ENCODE peak calls at places on chromosomes 13 and 19, in ten cellular contexts. One of them, this sample, is unnamed.

GRCh38 chr19:2305974-2306806 is 1.8 kb downstream of the LINGO3 start:
- DNase-seq in HFF-Myc: no peak
- DNase-seq in mammary epithelial cell: no peak
- DNase-seq in mesothelial cell of epicardium: no peak
- DNase-seq in GM13977: no peak
- DNase-seq in glutamatergic neuron: no peak
- DNase-seq in foreskin fibroblast: no peak
- DNase-seq in keratinocyte: no peak
- DNase-seq in sigmoid colon: no peak
- DNase-seq in lower leg skin: no peak
- DNase-seq in this sample: no peak

GRCh38 chr13:109369357-109370052 is 416.9 kb downstream of the IRS2 start:
- DNase-seq in mesothelial cell of epicardium: no peak
- DNase-seq in sigmoid colon: no peak
- DNase-seq in HFF-Myc: no peak
- DNase-seq in lower leg skin: no peak
- DNase-seq in glutamatergic neuron: no peak
- DNase-seq in mammary epithelial cell: no peak
- DNase-seq in foreskin fibroblast: no peak
- DNase-seq in GM13977: no peak
- DNase-seq in keratinocyte: no peak
- DNase-seq in this sample: no peak

GRCh38 chr13:109816112-109816978 is 30.0 kb upstream of the IRS2 start:
- DNase-seq in mammary epithelial cell: peak; percentile 46
- DNase-seq in HFF-Myc: peak; percentile 30
- DNase-seq in GM13977: no peak
- DNase-seq in sigmoid colon: no peak
- DNase-seq in keratinocyte: peak; percentile 13
- DNase-seq in foreskin fibroblast: peak; percentile 44
- DNase-seq in glutamatergic neuron: no peak
- DNase-seq in mesothelial cell of epicardium: no peak
- DNase-seq in lower leg skin: no peak
- DNase-seq in this sample: no peak

GRCh38 chr19:46081928-46082727 is 41.3 kb upstream of the IGFL4 start:
- DNase-seq in lower leg skin: no peak
- DNase-seq in keratinocyte: no peak
- DNase-seq in glutamatergic neuron: no peak
- DNase-seq in mesothelial cell of epicardium: peak; percentile 58
- DNase-seq in mammary epithelial cell: peak; percentile 61
- DNase-seq in sigmoid colon: no peak
- DNase-seq in HFF-Myc: no peak
- DNase-seq in foreskin fibroblast: peak; percentile 76
- DNase-seq in GM13977: peak; percentile 63
- DNase-seq in this sample: no peak

GRCh38 chr13:107574517-107575215 is 640.7 kb downstream of the LIG4 start:
- DNase-seq in sigmoid colon: no peak
- DNase-seq in foreskin fibroblast: no peak
- DNase-seq in keratinocyte: no peak
- DNase-seq in glutamatergic neuron: no peak
- DNase-seq in mammary epithelial cell: no peak
- DNase-seq in lower leg skin: no peak
- DNase-seq in mesothelial cell of epicardium: no peak
- DNase-seq in GM13977: no peak
- DNase-seq in HFF-Myc: no peak
- DNase-seq in this sample: no peak

GRCh38 chr19:47047931-47048399 is 459 bp downstream of the TMEM160 start:
- DNase-seq in foreskin fibroblast: peak; percentile 96
- DNase-seq in HFF-Myc: peak; percentile 80
- DNase-seq in GM13977: peak; percentile 97
- DNase-seq in keratinocyte: peak; percentile 55
- DNase-seq in sigmoid colon: peak; percentile 93
- DNase-seq in mammary epithelial cell: peak; percentile 83
- DNase-seq in glutamatergic neuron: peak; percentile 90
- DNase-seq in lower leg skin: peak; percentile 94
- DNase-seq in mesothelial cell of epicardium: peak; percentile 81
- DNase-seq in this sample: no peak

GRCh38 chr19:18894254-18895037 is 1.5 kb downstream of the CERS1 start:
- DNase-seq in glutamatergic neuron: peak; percentile 83
- DNase-seq in sigmoid colon: no peak
- DNase-seq in foreskin fibroblast: peak; percentile 53
- DNase-seq in lower leg skin: no peak
- DNase-seq in HFF-Myc: no peak
- DNase-seq in mesothelial cell of epicardium: no peak
- DNase-seq in GM13977: peak; percentile 66
- DNase-seq in keratinocyte: no peak
- DNase-seq in mammary epithelial cell: no peak
- DNase-seq in this sample: no peak

GRCh38 chr19:33903489-33903850 is 106.8 kb downstream of the KCTD15 start:
- DNase-seq in glutamatergic neuron: no peak
- DNase-seq in keratinocyte: no peak
- DNase-seq in HFF-Myc: no peak
- DNase-seq in mammary epithelial cell: no peak
- DNase-seq in sigmoid colon: no peak
- DNase-seq in GM13977: no peak
- DNase-seq in foreskin fibroblast: no peak
- DNase-seq in lower leg skin: no peak
- DNase-seq in mesothelial cell of epicardium: no peak
- DNase-seq in this sample: no peak

GRCh38 chr13:19601749-19602725 is 31.4 kb upstream of the MPHOSPH8 start:
- DNase-seq in lower leg skin: peak; percentile 83
- DNase-seq in keratinocyte: no peak
- DNase-seq in mesothelial cell of epicardium: peak; percentile 65
- DNase-seq in glutamatergic neuron: peak; percentile 71
- DNase-seq in HFF-Myc: no peak
- DNase-seq in sigmoid colon: no peak
- DNase-seq in GM13977: peak; percentile 87
- DNase-seq in mammary epithelial cell: peak; percentile 48
- DNase-seq in foreskin fibroblast: peak; percentile 72
- DNase-seq in this sample: no peak

DNA sequence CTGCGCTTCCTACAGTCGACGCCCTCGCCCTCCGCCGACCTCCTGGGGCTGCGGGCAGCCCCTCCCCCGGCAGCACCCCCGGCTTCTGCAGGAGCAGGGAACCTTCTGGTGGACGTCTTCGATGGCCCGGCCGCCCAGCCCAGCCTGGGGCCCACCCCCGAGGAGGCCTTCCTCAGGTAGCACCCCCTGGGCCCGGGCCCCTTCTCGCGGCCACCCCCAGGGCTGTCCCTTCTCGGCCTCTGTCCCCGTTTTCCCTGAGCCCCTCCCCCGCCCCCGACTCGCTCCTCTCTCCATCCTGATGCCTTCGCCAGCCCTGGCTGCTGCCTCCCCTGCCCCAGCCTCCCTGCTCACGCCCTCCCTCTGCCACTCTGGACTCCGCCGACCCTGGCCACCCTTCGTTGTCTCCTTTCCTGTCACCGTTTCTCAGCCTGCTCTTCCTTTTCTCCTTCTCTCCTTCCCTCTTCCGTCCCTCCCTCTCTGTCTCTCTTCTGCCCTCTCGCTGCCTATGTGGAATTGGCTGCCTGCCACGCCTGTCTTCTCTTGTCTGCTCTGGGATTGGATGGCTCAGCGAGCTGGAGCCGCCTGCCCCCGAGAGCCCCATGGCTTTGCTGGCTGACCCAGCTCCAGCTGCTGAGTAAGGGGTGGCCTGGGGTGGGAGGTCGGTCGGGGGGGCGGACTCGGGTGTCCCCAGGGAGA is 11.0 kb downstream of the FUZ start:
- DNase-seq in glutamatergic neuron: peak; percentile 82
- DNase-seq in foreskin fibroblast: peak; percentile 93
- DNase-seq in HFF-Myc: peak; percentile 75
- DNase-seq in mammary epithelial cell: no peak
- DNase-seq in mesothelial cell of epicardium: peak; percentile 79
- DNase-seq in keratinocyte: no peak
- DNase-seq in GM13977: no peak
- DNase-seq in sigmoid colon: peak; percentile 98
- DNase-seq in lower leg skin: peak; percentile 96
- DNase-seq in this sample: no peak
- TF ChIP-seq CTCF in glutamatergic neuron: no peak
- TF ChIP-seq CTCF in foreskin fibroblast: peak; percentile 23
- TF ChIP-seq CTCF in HFF-Myc: peak; percentile 14
- TF ChIP-seq CTCF in mammary epithelial cell: no peak
- TF ChIP-seq CTCF in mesothelial cell of epicardium: no peak
- TF ChIP-seq CTCF in keratinocyte: no peak
- TF ChIP-seq CTCF in GM13977: no peak
- TF ChIP-seq CTCF in sigmoid colon: peak; percentile 33
- TF ChIP-seq CTCF in lower leg skin: no peak
- TF ChIP-seq CTCF in this sample: peak; percentile 62

GRCh38 chr13:101996906-101997408 is 404.9 kb downstream of the FGF14 start:
- DNase-seq in sigmoid colon: no peak
- DNase-seq in lower leg skin: no peak
- DNase-seq in keratinocyte: no peak
- DNase-seq in glutamatergic neuron: no peak
- DNase-seq in HFF-Myc: no peak
- DNase-seq in foreskin fibroblast: no peak
- DNase-seq in mammary epithelial cell: no peak
- DNase-seq in GM13977: no peak
- DNase-seq in mesothelial cell of epicardium: no peak
- DNase-seq in this sample: no peak
- TF ChIP-seq CTCF in sigmoid colon: no peak
- TF ChIP-seq CTCF in lower leg skin: no peak
- TF ChIP-seq CTCF in keratinocyte: no peak
- TF ChIP-seq CTCF in glutamatergic neuron: no peak
- TF ChIP-seq CTCF in HFF-Myc: no peak
- TF ChIP-seq CTCF in foreskin fibroblast: no peak
- TF ChIP-seq CTCF in mammary epithelial cell: no peak
- TF ChIP-seq CTCF in GM13977: no peak
- TF ChIP-seq CTCF in mesothelial cell of epicardium: no peak
- TF ChIP-seq CTCF in this sample: no peak

DNA sequence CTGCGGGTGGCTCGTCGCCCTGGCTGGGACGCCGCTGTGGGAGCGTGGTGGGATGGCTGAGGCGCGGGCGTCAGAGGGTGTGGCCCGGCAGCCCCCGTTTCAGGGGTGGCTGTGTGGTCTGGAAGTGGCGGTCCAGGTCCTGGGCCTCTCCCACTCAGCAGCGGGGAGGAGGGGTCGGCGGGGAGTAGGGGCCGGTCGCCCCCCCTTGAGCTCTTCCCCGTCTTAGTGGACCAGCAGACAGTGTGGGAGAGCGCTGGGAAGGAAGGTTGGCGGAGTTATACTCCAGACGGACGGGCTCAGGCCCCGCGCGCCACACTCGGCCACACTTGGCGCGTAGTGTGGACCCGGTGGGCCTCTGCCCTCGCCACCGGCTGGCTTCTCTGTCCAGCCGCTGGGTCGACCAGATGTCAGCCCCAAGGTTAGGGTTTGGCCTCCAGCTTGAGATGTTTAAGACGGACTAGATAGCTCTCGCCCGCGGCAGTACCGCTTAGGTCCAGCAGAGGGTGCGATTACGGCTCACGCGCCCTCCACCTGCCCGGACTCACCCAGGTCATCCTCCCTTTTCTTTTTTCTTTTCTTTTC is 21.7 kb upstream of the ZNF429 start:
- DNase-seq in keratinocyte: no peak
- DNase-seq in glutamatergic neuron: peak; percentile 86
- DNase-seq in mesothelial cell of epicardium: no peak
- DNase-seq in HFF-Myc: peak; percentile 10
- DNase-seq in mammary epithelial cell: no peak
- DNase-seq in GM13977: no peak
- DNase-seq in lower leg skin: peak; percentile 85
- DNase-seq in sigmoid colon: peak; percentile 76
- DNase-seq in foreskin fibroblast: peak; percentile 14
- DNase-seq in this sample: peak; percentile 79
- TF ChIP-seq CTCF in keratinocyte: peak; percentile 28
- TF ChIP-seq CTCF in glutamatergic neuron: peak; percentile 81
- TF ChIP-seq CTCF in mesothelial cell of epicardium: no peak
- TF ChIP-seq CTCF in HFF-Myc: peak; percentile 57
- TF ChIP-seq CTCF in mammary epithelial cell: peak; percentile 14
- TF ChIP-seq CTCF in GM13977: peak; percentile 12
- TF ChIP-seq CTCF in lower leg skin: no peak
- TF ChIP-seq CTCF in sigmoid colon: peak; percentile 78
- TF ChIP-seq CTCF in foreskin fibroblast: peak; percentile 45
- TF ChIP-seq CTCF in this sample: peak; percentile 55

GRCh38 chr13:30576528-30576927 is 41.2 kb upstream of the USPL1 start:
- DNase-seq in mammary epithelial cell: peak; percentile 73
- DNase-seq in foreskin fibroblast: peak; percentile 32
- DNase-seq in GM13977: no peak
- DNase-seq in sigmoid colon: no peak
- DNase-seq in lower leg skin: no peak
- DNase-seq in glutamatergic neuron: no peak
- DNase-seq in HFF-Myc: no peak
- DNase-seq in keratinocyte: no peak
- DNase-seq in mesothelial cell of epicardium: no peak
- DNase-seq in this sample: no peak
- TF ChIP-seq CTCF in mammary epithelial cell: no peak
- TF ChIP-seq CTCF in foreskin fibroblast: no peak
- TF ChIP-seq CTCF in GM13977: no peak
- TF ChIP-seq CTCF in sigmoid colon: no peak
- TF ChIP-seq CTCF in lower leg skin: no peak
- TF ChIP-seq CTCF in glutamatergic neuron: no peak
- TF ChIP-seq CTCF in HFF-Myc: no peak
- TF ChIP-seq CTCF in keratinocyte: no peak
- TF ChIP-seq CTCF in mesothelial cell of epicardium: no peak
- TF ChIP-seq CTCF in this sample: no peak

GRCh38 chr13:74074723-74075122 is 59.5 kb downstream of the KLF12 start:
- DNase-seq in glutamatergic neuron: no peak
- DNase-seq in HFF-Myc: no peak
- DNase-seq in keratinocyte: no peak
- DNase-seq in sigmoid colon: no peak
- DNase-seq in mammary epithelial cell: peak; percentile 24
- DNase-seq in GM13977: no peak
- DNase-seq in foreskin fibroblast: peak; percentile 75
- DNase-seq in lower leg skin: no peak
- DNase-seq in mesothelial cell of epicardium: no peak
- DNase-seq in this sample: no peak
- TF ChIP-seq CTCF in glutamatergic neuron: no peak
- TF ChIP-seq CTCF in HFF-Myc: no peak
- TF ChIP-seq CTCF in keratinocyte: no peak
- TF ChIP-seq CTCF in sigmoid colon: no peak
- TF ChIP-seq CTCF in mammary epithelial cell: no peak
- TF ChIP-seq CTCF in GM13977: no peak
- TF ChIP-seq CTCF in foreskin fibroblast: no peak
- TF ChIP-seq CTCF in lower leg skin: no peak
- TF ChIP-seq CTCF in mesothelial cell of epicardium: no peak
- TF ChIP-seq CTCF in this sample: no peak

DNA sequence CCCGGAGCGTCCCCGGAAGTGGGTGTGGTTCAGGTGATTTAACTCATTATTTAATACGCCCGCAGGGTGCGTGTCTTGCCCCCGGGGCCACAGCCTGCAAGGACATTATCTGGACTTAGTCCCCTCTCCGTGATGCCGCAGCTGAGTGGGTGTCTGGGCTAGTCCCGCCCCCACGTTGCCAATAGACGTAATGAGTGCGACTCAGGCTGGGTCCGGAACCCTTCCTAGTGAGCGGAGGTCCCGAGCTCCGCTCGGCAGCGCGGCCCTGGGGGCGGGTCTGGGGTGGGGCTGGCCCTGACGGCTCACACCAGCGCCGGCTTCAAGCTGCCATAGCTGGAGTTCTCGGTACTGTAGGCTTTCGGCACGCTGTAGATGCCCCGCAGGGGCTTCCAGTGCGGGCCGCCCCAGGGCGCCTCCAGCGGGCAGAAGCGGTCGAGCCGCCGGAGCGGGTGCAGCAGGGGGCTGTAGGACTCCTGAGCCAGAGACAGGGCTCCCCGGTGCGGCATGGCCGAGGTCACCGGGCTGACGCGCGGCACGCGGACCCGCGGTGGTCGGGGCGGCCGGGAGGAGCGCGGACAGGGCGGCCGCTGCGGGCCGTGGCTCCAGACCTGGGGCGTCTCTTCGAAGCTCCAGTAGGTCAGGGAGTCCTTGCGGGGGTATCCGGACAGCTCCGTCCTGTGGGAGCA is 918 bp upstream of the LHB start:
- DNase-seq in mesothelial cell of epicardium: peak; percentile 70
- DNase-seq in HFF-Myc: peak; percentile 26
- DNase-seq in GM13977: peak; percentile 89
- DNase-seq in keratinocyte: no peak
- DNase-seq in mammary epithelial cell: no peak
- DNase-seq in foreskin fibroblast: peak; percentile 81
- DNase-seq in glutamatergic neuron: peak; percentile 76
- DNase-seq in lower leg skin: no peak
- DNase-seq in sigmoid colon: no peak
- DNase-seq in this sample: no peak
- TF ChIP-seq CTCF in mesothelial cell of epicardium: no peak
- TF ChIP-seq CTCF in HFF-Myc: peak; percentile 39
- TF ChIP-seq CTCF in GM13977: peak; percentile 57
- TF ChIP-seq CTCF in keratinocyte: peak; percentile 29
- TF ChIP-seq CTCF in mammary epithelial cell: peak; percentile 26
- TF ChIP-seq CTCF in foreskin fibroblast: peak; percentile 39
- TF ChIP-seq CTCF in glutamatergic neuron: peak; percentile 50
- TF ChIP-seq CTCF in lower leg skin: no peak
- TF ChIP-seq CTCF in sigmoid colon: peak; percentile 45
- TF ChIP-seq CTCF in this sample: peak; percentile 81

This sample was measured in chondrocyte.